ENCODE peak calls at places on chromosomes 11 and 22, in nine cellular contexts. One of them, this sample, is unnamed.

GRCh38 chr11:91470656-91471055 is 754.0 kb upstream of the FAT3 start:
- DNase-seq in prostate gland: no peak
- DNase-seq in GM23338: no peak
- DNase-seq in AG10803: no peak
- DNase-seq in PC-3: peak; percentile 83
- DNase-seq in colonic mucosa: no peak
- DNase-seq in ovary: no peak
- DNase-seq in fibroblast of lung: peak; percentile 1
- DNase-seq in Peyer's patch: no peak
- DNase-seq in this sample: no peak

GRCh38 chr11:79110796-79111195 is 330.0 kb downstream of the TENM4 start:
- DNase-seq in prostate gland: no peak
- DNase-seq in GM23338: no peak
- DNase-seq in AG10803: no peak
- DNase-seq in PC-3: no peak
- DNase-seq in colonic mucosa: no peak
- DNase-seq in ovary: no peak
- DNase-seq in fibroblast of lung: no peak
- DNase-seq in Peyer's patch: no peak
- DNase-seq in this sample: no peak

GRCh38 chr11:131999084-131999483 is 628.7 kb downstream of the NTM start:
- DNase-seq in prostate gland: no peak
- DNase-seq in GM23338: peak; percentile 20
- DNase-seq in AG10803: peak; percentile 14
- DNase-seq in PC-3: no peak
- DNase-seq in colonic mucosa: no peak
- DNase-seq in ovary: no peak
- DNase-seq in fibroblast of lung: peak; percentile 10
- DNase-seq in Peyer's patch: no peak
- DNase-seq in this sample: peak; percentile 24

GRCh38 chr22:22752556-22753477 is 108.4 kb downstream of the GGTLC2 start:
- DNase-seq in prostate gland: no peak
- DNase-seq in GM23338: no peak
- DNase-seq in AG10803: peak; percentile 76
- DNase-seq in PC-3: peak; percentile 4
- DNase-seq in colonic mucosa: no peak
- DNase-seq in ovary: no peak
- DNase-seq in fibroblast of lung: peak; percentile 88
- DNase-seq in Peyer's patch: peak; percentile 61
- DNase-seq in this sample: no peak

GRCh38 chr11:70076461-70076931 is 1.6 kb upstream of the ANO1 start:
- DNase-seq in prostate gland: no peak
- DNase-seq in GM23338: no peak
- DNase-seq in AG10803: no peak
- DNase-seq in PC-3: no peak
- DNase-seq in colonic mucosa: no peak
- DNase-seq in ovary: peak; percentile 10
- DNase-seq in fibroblast of lung: no peak
- DNase-seq in Peyer's patch: no peak
- DNase-seq in this sample: no peak

GRCh38 chr11:74147199-74147929 is 23.4 kb downstream of the C2CD3 start:
- DNase-seq in prostate gland: no peak
- DNase-seq in GM23338: no peak
- DNase-seq in AG10803: peak; percentile 33
- DNase-seq in PC-3: peak; percentile 69
- DNase-seq in colonic mucosa: no peak
- DNase-seq in ovary: no peak
- DNase-seq in fibroblast of lung: peak; percentile 22
- DNase-seq in Peyer's patch: no peak
- DNase-seq in this sample: no peak

GRCh38 chr11:73652046-73652730 is 5.8 kb downstream of the PLEKHB1 start:
- DNase-seq in prostate gland: no peak
- DNase-seq in GM23338: peak; percentile 43
- DNase-seq in AG10803: no peak
- DNase-seq in PC-3: peak; percentile 13
- DNase-seq in colonic mucosa: peak; percentile 29
- DNase-seq in ovary: no peak
- DNase-seq in fibroblast of lung: no peak
- DNase-seq in Peyer's patch: no peak
- DNase-seq in this sample: no peak

GRCh38 chr11:100875521-100875869 is 188.4 kb downstream of the ARHGAP42 start:
- DNase-seq in prostate gland: no peak
- DNase-seq in GM23338: no peak
- DNase-seq in AG10803: no peak
- DNase-seq in PC-3: no peak
- DNase-seq in colonic mucosa: no peak
- DNase-seq in ovary: no peak
- DNase-seq in fibroblast of lung: no peak
- DNase-seq in Peyer's patch: no peak
- DNase-seq in this sample: no peak

GRCh38 chr22:42696331-42696967 is 24.2 kb downstream of the A4GALT start:
- DNase-seq in prostate gland: no peak
- DNase-seq in GM23338: no peak
- DNase-seq in AG10803: no peak
- DNase-seq in PC-3: no peak
- DNase-seq in colonic mucosa: no peak
- DNase-seq in ovary: no peak
- DNase-seq in fibroblast of lung: no peak
- DNase-seq in Peyer's patch: no peak
- DNase-seq in this sample: no peak

GRCh38 chr11:26187639-26188038 is 144.3 kb upstream of the ANO3 start:
- DNase-seq in prostate gland: no peak
- DNase-seq in GM23338: no peak
- DNase-seq in AG10803: peak; percentile 88
- DNase-seq in PC-3: peak; percentile 36
- DNase-seq in colonic mucosa: no peak
- DNase-seq in ovary: no peak
- DNase-seq in fibroblast of lung: peak; percentile 94
- DNase-seq in Peyer's patch: no peak
- DNase-seq in this sample: peak; percentile 28

GRCh38 chr11:106409201-106409600 is 331.7 kb downstream of the AASDHPPT start:
- DNase-seq in prostate gland: no peak
- DNase-seq in GM23338: no peak
- DNase-seq in AG10803: no peak
- DNase-seq in PC-3: peak; percentile 24
- DNase-seq in colonic mucosa: no peak
- DNase-seq in ovary: no peak
- DNase-seq in fibroblast of lung: peak; percentile 54
- DNase-seq in Peyer's patch: no peak
- DNase-seq in this sample: no peak

GRCh38 chr22:29245626-29246385 is 22.0 kb downstream of the RHBDD3 start:
- DNase-seq in prostate gland: peak; percentile 60
- DNase-seq in GM23338: peak; percentile 73
- DNase-seq in AG10803: peak; percentile 61
- DNase-seq in PC-3: peak; percentile 68
- DNase-seq in colonic mucosa: peak; percentile 69
- DNase-seq in ovary: peak; percentile 82
- DNase-seq in fibroblast of lung: peak; percentile 70
- DNase-seq in Peyer's patch: peak; percentile 61
- DNase-seq in this sample: no peak

GRCh38 chr11:35391922-35392813 is 27.2 kb downstream of the SLC1A2 start:
- DNase-seq in prostate gland: peak; percentile 68
- DNase-seq in GM23338: peak; percentile 90
- DNase-seq in AG10803: peak; percentile 80
- DNase-seq in PC-3: peak; percentile 81
- DNase-seq in colonic mucosa: peak; percentile 89
- DNase-seq in ovary: peak; percentile 65
- DNase-seq in fibroblast of lung: peak; percentile 82
- DNase-seq in Peyer's patch: peak; percentile 80
- DNase-seq in this sample: peak; percentile 14

GRCh38 chr11:62171261-62171723 is 18.7 kb upstream of the SCGB1D1 start:
- DNase-seq in prostate gland: peak; percentile 83
- DNase-seq in GM23338: peak; percentile 96
- DNase-seq in AG10803: peak; percentile 59
- DNase-seq in PC-3: peak; percentile 96
- DNase-seq in colonic mucosa: peak; percentile 91
- DNase-seq in ovary: peak; percentile 58
- DNase-seq in fibroblast of lung: peak; percentile 85
- DNase-seq in Peyer's patch: peak; percentile 67
- DNase-seq in this sample: peak; percentile 45
- TF ChIP-seq CTCF in prostate gland: peak; percentile 76
- TF ChIP-seq CTCF in GM23338: peak; percentile 90
- TF ChIP-seq CTCF in AG10803: peak; percentile 63
- TF ChIP-seq CTCF in PC-3: peak; percentile 91
- TF ChIP-seq CTCF in colonic mucosa: peak; percentile 60
- TF ChIP-seq CTCF in ovary: no peak
- TF ChIP-seq CTCF in fibroblast of lung: peak; percentile 72
- TF ChIP-seq CTCF in Peyer's patch: peak; percentile 73
- TF ChIP-seq CTCF in this sample: peak; percentile 73

DNA sequence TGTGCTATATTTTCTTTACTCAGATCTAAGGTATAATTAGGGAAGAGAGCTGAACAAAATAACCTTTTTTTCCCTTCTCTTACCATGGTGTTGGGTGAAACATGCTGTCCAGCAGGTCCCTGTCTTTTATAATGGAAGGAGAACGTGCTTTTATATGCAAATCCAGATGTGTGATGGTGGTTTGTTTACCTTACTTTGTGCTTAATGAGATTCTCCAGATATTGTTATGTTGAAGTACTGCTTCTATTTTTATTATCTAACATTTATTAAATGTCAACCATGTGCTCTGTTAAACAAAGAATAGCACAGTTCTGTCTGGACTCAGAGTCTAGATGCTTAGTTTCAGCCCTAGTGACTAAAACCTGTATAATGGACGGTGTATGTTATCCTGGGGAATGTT is 10.1 kb upstream of the GRIK4 start:
- DNase-seq in prostate gland: no peak
- DNase-seq in GM23338: no peak
- DNase-seq in AG10803: no peak
- DNase-seq in PC-3: no peak
- DNase-seq in colonic mucosa: no peak
- DNase-seq in ovary: no peak
- DNase-seq in fibroblast of lung: no peak
- DNase-seq in Peyer's patch: no peak
- DNase-seq in this sample: no peak
- H3K4me3 ChIP-seq in prostate gland: no peak overlapping the region
- H3K4me3 ChIP-seq in GM23338: peak overlapping the region; percentile 28
- H3K4me3 ChIP-seq in AG10803: no peak overlapping the region
- H3K4me3 ChIP-seq in PC-3: no peak overlapping the region
- H3K4me3 ChIP-seq in colonic mucosa: no peak overlapping the region
- H3K4me3 ChIP-seq in ovary: no peak overlapping the region
- H3K4me3 ChIP-seq in fibroblast of lung: no peak overlapping the region
- H3K4me3 ChIP-seq in Peyer's patch: no peak overlapping the region
- H3K4me3 ChIP-seq in this sample: no peak overlapping the region

DNA sequence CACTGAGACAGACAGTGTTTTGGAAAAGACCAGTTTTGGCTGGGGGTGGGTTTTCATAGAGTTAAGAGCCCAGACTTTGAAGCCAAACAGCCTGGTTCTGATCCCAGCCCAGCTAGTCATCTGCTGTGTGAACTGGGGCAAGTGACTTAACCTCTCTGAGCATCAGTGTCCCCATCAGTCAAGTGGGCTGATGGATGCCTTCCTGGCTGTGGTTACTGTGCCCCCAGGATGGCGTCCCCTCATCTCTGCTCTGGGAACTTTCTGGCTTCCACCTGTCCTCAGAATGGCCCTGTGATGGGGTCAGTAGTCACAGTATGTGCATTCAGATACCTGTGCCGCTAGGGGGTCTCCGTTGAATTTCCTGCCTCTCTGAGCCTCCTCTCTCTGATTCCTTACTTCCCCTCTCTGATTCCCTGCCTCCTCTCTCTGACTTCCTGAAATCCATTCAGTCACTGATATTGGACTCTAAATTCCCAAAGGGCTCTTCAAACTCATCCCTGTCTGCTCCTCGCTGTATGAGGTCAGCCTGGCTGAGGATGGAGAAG is 2.4 kb downstream of the RASD2 start:
- DNase-seq in prostate gland: no peak
- DNase-seq in GM23338: peak; percentile 65
- DNase-seq in AG10803: no peak
- DNase-seq in PC-3: no peak
- DNase-seq in colonic mucosa: no peak
- DNase-seq in ovary: no peak
- DNase-seq in fibroblast of lung: no peak
- DNase-seq in Peyer's patch: no peak
- DNase-seq in this sample: no peak
- TF ChIP-seq CTCF in prostate gland: no peak
- TF ChIP-seq CTCF in GM23338: peak; percentile 12
- TF ChIP-seq CTCF in AG10803: no peak
- TF ChIP-seq CTCF in PC-3: no peak
- TF ChIP-seq CTCF in colonic mucosa: no peak
- TF ChIP-seq CTCF in ovary: no peak
- TF ChIP-seq CTCF in fibroblast of lung: no peak
- TF ChIP-seq CTCF in Peyer's patch: no peak
- TF ChIP-seq CTCF in this sample: no peak

DNA sequence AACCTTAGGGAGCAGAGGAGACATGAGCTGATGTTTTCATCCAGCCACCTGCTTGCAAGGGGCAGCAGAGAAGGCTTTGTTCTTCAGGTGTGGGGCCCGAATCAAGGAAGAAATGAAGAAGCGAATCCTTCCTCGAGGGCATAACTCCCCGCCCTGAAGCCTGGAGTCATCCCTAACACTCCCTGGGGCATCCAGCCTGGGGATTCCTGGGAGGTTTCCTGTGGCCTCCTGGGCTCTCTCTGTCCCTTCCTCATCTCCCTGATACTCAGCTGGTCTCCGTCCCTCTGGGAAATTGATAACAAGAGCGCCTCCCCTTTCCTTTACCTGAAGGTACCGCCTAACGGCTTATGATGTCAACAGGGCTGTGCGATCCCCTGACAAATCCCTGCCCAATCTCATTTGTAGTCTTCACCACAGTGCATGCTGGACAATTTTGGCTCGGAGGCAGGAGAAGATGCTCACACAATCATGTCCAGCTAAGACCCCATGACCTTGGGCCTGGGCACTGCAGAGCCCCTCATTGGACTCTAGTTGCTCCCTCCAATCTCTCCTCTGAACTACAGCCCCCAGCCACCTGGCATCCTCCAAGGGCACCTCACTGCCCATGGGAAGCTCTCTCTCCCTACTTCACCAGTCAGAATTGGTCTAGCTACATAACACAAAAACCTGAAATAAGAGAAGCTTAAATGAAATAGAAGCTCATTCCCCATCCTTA is 80.6 kb upstream of the RTL6 start:
- DNase-seq in prostate gland: no peak
- DNase-seq in GM23338: no peak
- DNase-seq in AG10803: no peak
- DNase-seq in PC-3: no peak
- DNase-seq in colonic mucosa: no peak
- DNase-seq in ovary: no peak
- DNase-seq in fibroblast of lung: no peak
- DNase-seq in Peyer's patch: no peak
- DNase-seq in this sample: no peak
- H3K4me3 ChIP-seq in prostate gland: no peak overlapping the region
- H3K4me3 ChIP-seq in GM23338: no peak overlapping the region
- H3K4me3 ChIP-seq in AG10803: no peak overlapping the region
- H3K4me3 ChIP-seq in PC-3: no peak overlapping the region
- H3K4me3 ChIP-seq in colonic mucosa: no peak overlapping the region
- H3K4me3 ChIP-seq in ovary: no peak overlapping the region
- H3K4me3 ChIP-seq in fibroblast of lung: no peak overlapping the region
- H3K4me3 ChIP-seq in Peyer's patch: no peak overlapping the region
- H3K4me3 ChIP-seq in this sample: no peak overlapping the region

This sample was measured in retinal pigment epithelial cell.